ENCODE peak calls at places on chromosomes 3 and 15, in six cellular contexts. U, R, A, K, H and Y are unnamed samples.
A peak's percentile ranks its signal among the peaks of the same experiment; 100 is the strongest.

GRCh38 chr15:59170295-59170881 is 36.3 kb upstream of the LDHAL6B start:
- DNase-seq in U (peak; percentile 63), R (no peak), A (peak; percentile 16), K (no peak), H (no peak), Y (peak; percentile 22)

GRCh38 chr3:133915685-133916639 is 20.3 kb upstream of the RAB6B start:
- DNase-seq in U (no peak), R (no peak), A (no peak), K (no peak), H (no peak), Y (no peak)

GRCh38 chr3:70854108-70854507 is 541.7 kb upstream of the MDFIC2 start:
- DNase-seq in U (no peak), R (no peak), A (no peak), K (no peak), H (no peak), Y (no peak)

GRCh38 chr3:106251160-106251892 is 382.5 kb upstream of the CBLB start:
- DNase-seq in U (no peak), R (no peak), A (no peak), K (no peak), H (peak; percentile 2), Y (peak; percentile 45)

GRCh38 chr3:197525706-197526105 is 30.1 kb downstream of the BDH1 start:
- DNase-seq in U (no peak), R (no peak), A (peak; percentile 68), K (no peak), H (peak; percentile 60), Y (no peak)

GRCh38 chr15:77568014-77568959 is 64.4 kb downstream of the LINGO1 start:
- DNase-seq in U (peak; percentile 68), R (no peak), A (peak; percentile 12), K (no peak), H (no peak), Y (peak; percentile 76)

GRCh38 chr15:93861413-93861812 is 369.9 kb upstream of the MCTP2 start:
- DNase-seq in U (peak; percentile 54), R (no peak), A (no peak), K (no peak), H (no peak), Y (no peak)

GRCh38 chr15:57604502-57604901 is 12.8 kb downstream of the MYZAP start:
- DNase-seq in U (no peak), R (no peak), A (no peak), K (no peak), H (no peak), Y (no peak)

GRCh38 chr15:85280203-85280602 is 100.2 kb upstream of the AKAP13 start:
- DNase-seq in U (no peak), R (no peak), A (no peak), K (peak; percentile 26), H (no peak), Y (no peak)

GRCh38 chr3:130963878-130964277 is 62.7 kb downstream of the ASTE1 start:
- DNase-seq in U (no peak), R (peak; percentile 73), A (peak; percentile 76), K (no peak), H (no peak), Y (no peak)

GRCh38 chr3:66656608-66657007 is 155.8 kb upstream of the LRIG1 start:
- DNase-seq in U (no peak), R (no peak), A (peak; percentile 3), K (no peak), H (no peak), Y (peak; percentile 44)

GRCh38 chr15:51837784-51838183 is 8.3 kb downstream of the TMOD3 start:
- DNase-seq in U (no peak), R (no peak), A (no peak), K (peak; percentile 53), H (no peak), Y (no peak)

GRCh38 chr3:106114220-106114619 is 245.4 kb upstream of the CBLB start:
- DNase-seq in U (no peak), R (no peak), A (no peak), K (no peak), H (no peak), Y (no peak)

GRCh38 chr3:130725746-130726145 is 20.9 kb downstream of the PIK3R4 start:
- DNase-seq in U (no peak), R (no peak), A (no peak), K (no peak), H (no peak), Y (no peak)

GRCh38 chr3:7290062-7290825 is 429.3 kb downstream of the GRM7 start:
- DNase-seq in U (no peak), R (no peak), A (no peak), K (no peak), H (no peak), Y (no peak)

GRCh38 chr15:40293905-40294895 is 11.3 kb upstream of the ANKRD63 start:
- DNase-seq in U (no peak), R (no peak), A (no peak), K (no peak), H (no peak), Y (no peak)

DNA sequence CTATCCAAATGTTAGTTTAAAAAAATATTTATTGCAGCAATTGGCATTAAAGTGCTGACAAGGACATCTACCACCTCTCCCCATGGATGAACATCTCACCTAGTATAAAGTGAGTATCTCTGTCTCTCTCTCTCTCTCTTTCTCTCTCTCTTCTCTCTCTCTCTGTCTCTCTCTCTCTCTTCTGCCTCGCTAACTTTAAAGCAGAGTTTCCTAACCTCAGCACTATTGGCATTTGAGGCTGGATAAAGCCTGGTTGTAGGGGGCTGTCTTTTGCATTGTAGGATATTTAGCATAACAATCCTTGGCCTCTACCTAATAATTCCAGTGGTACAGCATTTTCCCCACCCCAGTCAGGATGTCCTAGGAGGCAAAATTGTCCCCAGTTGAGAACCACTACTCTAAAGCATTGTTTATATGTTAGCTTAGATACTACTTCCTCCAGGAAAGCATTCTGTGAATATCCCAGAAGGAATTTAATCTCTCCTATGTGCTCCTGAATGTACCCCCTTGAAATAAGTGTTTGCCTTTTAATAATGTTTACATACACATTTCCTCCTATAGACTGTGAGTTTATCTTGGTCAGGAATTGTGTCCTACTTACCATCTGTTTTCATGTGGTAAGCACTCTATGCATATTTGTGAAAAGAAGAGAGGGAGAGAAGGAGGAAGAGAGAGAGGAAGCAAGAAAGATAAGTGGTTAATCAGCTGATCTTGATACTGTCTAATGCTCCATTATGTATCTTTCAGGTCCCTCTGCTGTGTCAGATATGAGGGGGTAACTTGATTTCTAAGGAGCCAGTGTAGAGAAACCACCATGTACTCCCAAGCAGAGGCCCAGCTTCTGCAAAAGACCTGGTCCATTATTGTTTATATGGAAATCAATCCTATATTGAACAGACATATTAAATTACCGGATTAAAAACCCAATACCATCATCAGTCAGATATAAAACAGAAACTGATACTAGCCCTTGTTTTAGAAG is 346.6 kb downstream of the RBMS3 start:
- DNase-seq in U (no peak), R (no peak), A (no peak), K (no peak), H (no peak), Y (no peak)
- TF ChIP-seq JUND in U (no peak), R (no peak), A (no peak), K (no peak), H (no peak), Y (no peak)

GRCh38 chr15:88242586-88242985 is 14.0 kb downstream of the NTRK3 start:
- DNase-seq in U (no peak), R (no peak), A (no peak), K (no peak), H (no peak), Y (no peak)
- TF ChIP-seq JUND in U (no peak), R (no peak), A (no peak), K (no peak), H (no peak), Y (no peak)

DNA sequence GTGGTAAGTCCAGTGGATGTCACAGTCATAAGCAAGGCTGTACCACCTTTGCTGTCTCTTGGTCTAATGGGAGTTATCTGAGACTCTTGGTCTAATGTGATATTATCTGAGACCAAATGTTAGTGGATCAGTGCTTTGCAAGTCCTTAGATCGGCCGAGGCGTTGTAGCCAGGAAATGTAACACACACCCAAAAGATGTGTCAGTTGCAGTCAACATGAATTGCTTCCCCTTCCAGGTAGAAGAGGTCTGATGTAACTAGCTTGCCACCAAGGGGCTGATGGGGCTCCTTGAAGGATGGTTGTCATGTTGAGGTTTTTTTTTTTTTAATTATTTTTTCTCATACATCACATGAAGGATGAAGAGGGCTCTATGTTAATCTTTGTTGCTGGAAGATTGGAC is 45.4 kb upstream of the RAF1 start:
- DNase-seq in U (no peak), R (no peak), A (no peak), K (no peak), H (no peak), Y (no peak)
- TF ChIP-seq JUND in U (no peak), R (no peak), A (no peak), K (no peak), H (no peak), Y (no peak)

GRCh38 chr15:67117356-67117755 is 52.0 kb downstream of the SMAD3 start:
- DNase-seq in U (no peak), R (no peak), A (no peak), K (no peak), H (no peak), Y (no peak)
- TF ChIP-seq JUND in U (no peak), R (no peak), A (no peak), K (no peak), H (no peak), Y (no peak)

GRCh38 chr3:170997966-170998913 is 28.3 kb downstream of the SLC2A2 start:
- DNase-seq in U (no peak), R (no peak), A (peak; percentile 91), K (no peak), H (no peak), Y (no peak)
- TF ChIP-seq JUND in U (peak; percentile 39), R (no peak), A (no peak), K (no peak), H (no peak), Y (no peak)

GRCh38 chr3:48748754-48749153 is 31.7 kb upstream of the IP6K2 start:
- DNase-seq in U (no peak), R (no peak), A (no peak), K (no peak), H (no peak), Y (no peak)
- TF ChIP-seq JUND in U (no peak), R (no peak), A (no peak), K (no peak), H (no peak), Y (no peak)